ENCODE peak calls at places on chromosome 1, in seven cellular contexts. One of them, this sample, is unnamed.

GRCh38 chr1:198449727-198450433 is 90.6 kb downstream of the ATP6V1G3 start:
- DNase-seq in kidney: no peak
- DNase-seq in Peyer's patch: no peak
- DNase-seq in CD8-positive, alpha-beta T cell: no peak
- DNase-seq in cardiac muscle cell: peak
- DNase-seq in tibial nerve: no peak
- DNase-seq in psoas muscle: no peak
- DNase-seq in this sample: peak

GRCh38 chr1:97262842-97263241 is 541.3 kb downstream of the PTBP2 start:
- DNase-seq in CD8-positive, alpha-beta T cell: no peak
- DNase-seq in kidney: no peak
- DNase-seq in Peyer's patch: no peak
- DNase-seq in tibial nerve: no peak
- DNase-seq in cardiac muscle cell: no peak
- DNase-seq in psoas muscle: no peak
- DNase-seq in this sample: no peak

GRCh38 chr1:180515857-180516388 is 13.5 kb upstream of the ACBD6 start:
- DNase-seq in cardiac muscle cell: peak
- DNase-seq in CD8-positive, alpha-beta T cell: peak
- DNase-seq in kidney: no peak
- DNase-seq in tibial nerve: peak
- DNase-seq in Peyer's patch: no peak
- DNase-seq in psoas muscle: peak
- DNase-seq in this sample: peak

GRCh38 chr1:100622966-100623762 is 85.2 kb downstream of the GPR88 start:
- DNase-seq in cardiac muscle cell: peak
- DNase-seq in Peyer's patch: no peak
- DNase-seq in CD8-positive, alpha-beta T cell: no peak
- DNase-seq in kidney: no peak
- DNase-seq in psoas muscle: no peak
- DNase-seq in tibial nerve: no peak
- DNase-seq in this sample: no peak

GRCh38 chr1:32881871-32882850 is 4.1 kb upstream of the HPCA start:
- DNase-seq in cardiac muscle cell: no peak
- DNase-seq in kidney: no peak
- DNase-seq in tibial nerve: no peak
- DNase-seq in Peyer's patch: peak
- DNase-seq in psoas muscle: peak
- DNase-seq in CD8-positive, alpha-beta T cell: no peak
- DNase-seq in this sample: no peak

GRCh38 chr1:170063109-170063826 is 11.2 kb downstream of the KIFAP3 start:
- DNase-seq in cardiac muscle cell: no peak
- DNase-seq in kidney: no peak
- DNase-seq in tibial nerve: no peak
- DNase-seq in CD8-positive, alpha-beta T cell: no peak
- DNase-seq in Peyer's patch: no peak
- DNase-seq in psoas muscle: no peak
- DNase-seq in this sample: peak

GRCh38 chr1:6464514-6464836 is 1.5 kb downstream of the TNFRSF25 start:
- DNase-seq in Peyer's patch: peak
- DNase-seq in tibial nerve: no peak
- DNase-seq in cardiac muscle cell: no peak
- DNase-seq in CD8-positive, alpha-beta T cell: no peak
- DNase-seq in kidney: peak
- DNase-seq in psoas muscle: no peak
- DNase-seq in this sample: no peak

GRCh38 chr1:201970334-201971159 is 11.9 kb upstream of the RNPEP start:
- DNase-seq in psoas muscle: no peak
- DNase-seq in tibial nerve: no peak
- DNase-seq in cardiac muscle cell: peak
- DNase-seq in kidney: no peak
- DNase-seq in CD8-positive, alpha-beta T cell: no peak
- DNase-seq in Peyer's patch: no peak
- DNase-seq in this sample: no peak

GRCh38 chr1:220300442-220301121 is 28.3 kb upstream of the RAB3GAP2 start:
- DNase-seq in kidney: no peak
- DNase-seq in psoas muscle: peak
- DNase-seq in cardiac muscle cell: peak
- DNase-seq in tibial nerve: peak
- DNase-seq in Peyer's patch: no peak
- DNase-seq in CD8-positive, alpha-beta T cell: no peak
- DNase-seq in this sample: peak

GRCh38 chr1:232368821-232369321 is 261.1 kb downstream of the SIPA1L2 start:
- DNase-seq in CD8-positive, alpha-beta T cell: no peak
- DNase-seq in psoas muscle: no peak
- DNase-seq in cardiac muscle cell: no peak
- DNase-seq in kidney: no peak
- DNase-seq in Peyer's patch: no peak
- DNase-seq in tibial nerve: no peak
- DNase-seq in this sample: no peak

GRCh38 chr1:78682527-78682926 is 32.9 kb downstream of the IFI44 start:
- DNase-seq in Peyer's patch: no peak
- DNase-seq in kidney: no peak
- DNase-seq in tibial nerve: no peak
- DNase-seq in cardiac muscle cell: no peak
- DNase-seq in CD8-positive, alpha-beta T cell: no peak
- DNase-seq in psoas muscle: no peak
- DNase-seq in this sample: no peak

GRCh38 chr1:9778905-9779304 is 44.9 kb downstream of the CLSTN1 start:
- DNase-seq in CD8-positive, alpha-beta T cell: no peak
- DNase-seq in psoas muscle: no peak
- DNase-seq in cardiac muscle cell: no peak
- DNase-seq in Peyer's patch: no peak
- DNase-seq in kidney: no peak
- DNase-seq in tibial nerve: no peak
- DNase-seq in this sample: no peak

GRCh38 chr1:180926164-180926981 is 13.7 kb downstream of the KIAA1614 start:
- DNase-seq in cardiac muscle cell: peak
- DNase-seq in kidney: peak
- DNase-seq in tibial nerve: no peak
- DNase-seq in psoas muscle: peak
- DNase-seq in Peyer's patch: no peak
- DNase-seq in CD8-positive, alpha-beta T cell: no peak
- DNase-seq in this sample: no peak

GRCh38 chr1:91803133-91803532 is 82.8 kb downstream of the TGFBR3 start:
- DNase-seq in kidney: no peak
- DNase-seq in cardiac muscle cell: peak
- DNase-seq in CD8-positive, alpha-beta T cell: no peak
- DNase-seq in psoas muscle: peak
- DNase-seq in tibial nerve: no peak
- DNase-seq in Peyer's patch: no peak
- DNase-seq in this sample: no peak

GRCh38 chr1:41766546-41766945 is 152.2 kb downstream of the HIVEP3 start:
- DNase-seq in CD8-positive, alpha-beta T cell: no peak
- DNase-seq in kidney: no peak
- DNase-seq in tibial nerve: no peak
- DNase-seq in cardiac muscle cell: no peak
- DNase-seq in Peyer's patch: no peak
- DNase-seq in psoas muscle: no peak
- DNase-seq in this sample: no peak

GRCh38 chr1:107963601-107964396 is 1.2 kb downstream of the VAV3 start:
- DNase-seq in Peyer's patch: peak
- DNase-seq in psoas muscle: peak
- DNase-seq in kidney: peak
- DNase-seq in cardiac muscle cell: peak
- DNase-seq in tibial nerve: no peak
- DNase-seq in CD8-positive, alpha-beta T cell: peak
- DNase-seq in this sample: peak

GRCh38 chr1:3673381-3674099 is 21.2 kb downstream of the TP73 start:
- DNase-seq in kidney: peak
- DNase-seq in Peyer's patch: no peak
- DNase-seq in psoas muscle: no peak
- DNase-seq in CD8-positive, alpha-beta T cell: no peak
- DNase-seq in tibial nerve: no peak
- DNase-seq in cardiac muscle cell: no peak
- DNase-seq in this sample: no peak

GRCh38 chr1:39129514-39129913 is 75.0 kb upstream of the MACF1 start:
- DNase-seq in tibial nerve: no peak
- DNase-seq in Peyer's patch: no peak
- DNase-seq in kidney: no peak
- DNase-seq in psoas muscle: no peak
- DNase-seq in cardiac muscle cell: peak
- DNase-seq in CD8-positive, alpha-beta T cell: no peak
- DNase-seq in this sample: no peak

GRCh38 chr1:180267211-180267561 is 37.1 kb downstream of the LHX4 start:
- DNase-seq in cardiac muscle cell: no peak
- DNase-seq in kidney: no peak
- DNase-seq in tibial nerve: no peak
- DNase-seq in CD8-positive, alpha-beta T cell: no peak
- DNase-seq in Peyer's patch: no peak
- DNase-seq in psoas muscle: no peak
- DNase-seq in this sample: no peak

GRCh38 chr1:84763912-84764675 is 73.8 kb upstream of the SSX2IP start:
- DNase-seq in CD8-positive, alpha-beta T cell: no peak
- DNase-seq in cardiac muscle cell: no peak
- DNase-seq in tibial nerve: no peak
- DNase-seq in Peyer's patch: no peak
- DNase-seq in kidney: peak
- DNase-seq in psoas muscle: no peak
- DNase-seq in this sample: no peak

GRCh38 chr1:171221665-171222591 is 26.4 kb upstream of the FMO1 start:
- DNase-seq in kidney: peak
- DNase-seq in psoas muscle: no peak
- DNase-seq in CD8-positive, alpha-beta T cell: no peak
- DNase-seq in Peyer's patch: no peak
- DNase-seq in tibial nerve: no peak
- DNase-seq in cardiac muscle cell: peak
- DNase-seq in this sample: no peak

GRCh38 chr1:2148691-2149090 is 45.9 kb downstream of the FAAP20 start:
- DNase-seq in Peyer's patch: no peak
- DNase-seq in tibial nerve: no peak
- DNase-seq in CD8-positive, alpha-beta T cell: peak
- DNase-seq in psoas muscle: no peak
- DNase-seq in kidney: no peak
- DNase-seq in cardiac muscle cell: no peak
- DNase-seq in this sample: no peak

GRCh38 chr1:50426108-50426700 is 3.0 kb upstream of the DMRTA2 start:
- DNase-seq in cardiac muscle cell: no peak
- DNase-seq in kidney: no peak
- DNase-seq in tibial nerve: no peak
- DNase-seq in CD8-positive, alpha-beta T cell: no peak
- DNase-seq in psoas muscle: no peak
- DNase-seq in Peyer's patch: no peak
- DNase-seq in this sample: no peak

GRCh38 chr1:222974496-222974895 is 159.7 kb downstream of the DISP1 start:
- DNase-seq in kidney: no peak
- DNase-seq in CD8-positive, alpha-beta T cell: no peak
- DNase-seq in tibial nerve: no peak
- DNase-seq in psoas muscle: no peak
- DNase-seq in cardiac muscle cell: peak
- DNase-seq in Peyer's patch: no peak
- DNase-seq in this sample: no peak

GRCh38 chr1:17441993-17442357 is 2.5 kb upstream of the RCC2 start:
- DNase-seq in cardiac muscle cell: no peak
- DNase-seq in psoas muscle: no peak
- DNase-seq in Peyer's patch: no peak
- DNase-seq in CD8-positive, alpha-beta T cell: no peak
- DNase-seq in kidney: no peak
- DNase-seq in tibial nerve: no peak
- DNase-seq in this sample: no peak

GRCh38 chr1:159896086-159896930 is 3.7 kb downstream of the CFAP45 start:
- DNase-seq in psoas muscle: no peak
- DNase-seq in cardiac muscle cell: no peak
- DNase-seq in kidney: no peak
- DNase-seq in tibial nerve: no peak
- DNase-seq in Peyer's patch: no peak
- DNase-seq in CD8-positive, alpha-beta T cell: no peak
- DNase-seq in this sample: no peak
- H3K27ac ChIP-seq in psoas muscle: no peak
- H3K27ac ChIP-seq in cardiac muscle cell: no peak
- H3K27ac ChIP-seq in kidney: no peak
- H3K27ac ChIP-seq in tibial nerve: no peak
- H3K27ac ChIP-seq in Peyer's patch: no peak
- H3K27ac ChIP-seq in CD8-positive, alpha-beta T cell: no peak
- H3K27ac ChIP-seq in this sample: no peak

DNA sequence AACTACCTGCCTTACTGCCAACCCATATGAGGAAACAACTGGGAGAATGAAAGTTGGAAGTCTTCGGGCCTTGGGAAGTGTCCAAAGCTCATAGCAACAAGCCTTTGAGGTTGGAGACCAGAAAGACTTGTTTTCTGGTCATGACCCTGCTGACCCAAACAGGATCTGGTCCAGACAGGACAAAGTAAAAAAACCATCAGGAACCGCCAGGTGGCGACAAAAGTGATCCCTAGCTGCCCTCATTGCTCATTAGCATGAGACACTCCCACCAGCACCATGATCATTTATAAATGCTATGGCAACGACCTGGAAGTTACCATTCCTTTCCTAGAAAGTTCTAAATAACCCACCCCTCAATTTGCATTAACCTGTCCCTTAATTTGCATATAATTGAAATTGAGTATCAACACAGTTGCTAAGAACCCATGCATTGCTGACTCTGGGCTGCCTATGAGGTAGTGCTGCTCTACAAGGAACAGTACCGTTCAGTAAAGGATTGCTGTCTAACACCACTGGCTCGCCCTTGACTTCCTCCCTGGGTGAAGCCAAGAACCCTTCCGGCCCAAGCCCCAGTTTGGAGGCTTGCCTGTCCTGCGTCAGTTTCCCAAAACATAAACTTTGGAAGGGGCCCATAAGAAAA is 89.0 kb downstream of the URB2 start:
- DNase-seq in CD8-positive, alpha-beta T cell: no peak
- DNase-seq in psoas muscle: no peak
- DNase-seq in cardiac muscle cell: peak
- DNase-seq in Peyer's patch: no peak
- DNase-seq in tibial nerve: no peak
- DNase-seq in kidney: no peak
- DNase-seq in this sample: peak
- TF ChIP-seq CTCF in CD8-positive, alpha-beta T cell: peak
- TF ChIP-seq CTCF in psoas muscle: no peak
- TF ChIP-seq CTCF in cardiac muscle cell: peak
- TF ChIP-seq CTCF in Peyer's patch: no peak
- TF ChIP-seq CTCF in tibial nerve: peak
- TF ChIP-seq CTCF in kidney: no peak
- TF ChIP-seq CTCF in this sample: peak

GRCh38 chr1:24978383-24979032 is 48.4 kb upstream of the RUNX3 start:
- DNase-seq in psoas muscle: peak
- DNase-seq in tibial nerve: no peak
- DNase-seq in cardiac muscle cell: no peak
- DNase-seq in Peyer's patch: no peak
- DNase-seq in CD8-positive, alpha-beta T cell: no peak
- DNase-seq in kidney: peak
- DNase-seq in this sample: no peak
- H3K27ac ChIP-seq in psoas muscle: no peak
- H3K27ac ChIP-seq in tibial nerve: no peak
- H3K27ac ChIP-seq in cardiac muscle cell: no peak
- H3K27ac ChIP-seq in Peyer's patch: no peak
- H3K27ac ChIP-seq in CD8-positive, alpha-beta T cell: no peak
- H3K27ac ChIP-seq in kidney: no peak
- H3K27ac ChIP-seq in this sample: no peak

DNA sequence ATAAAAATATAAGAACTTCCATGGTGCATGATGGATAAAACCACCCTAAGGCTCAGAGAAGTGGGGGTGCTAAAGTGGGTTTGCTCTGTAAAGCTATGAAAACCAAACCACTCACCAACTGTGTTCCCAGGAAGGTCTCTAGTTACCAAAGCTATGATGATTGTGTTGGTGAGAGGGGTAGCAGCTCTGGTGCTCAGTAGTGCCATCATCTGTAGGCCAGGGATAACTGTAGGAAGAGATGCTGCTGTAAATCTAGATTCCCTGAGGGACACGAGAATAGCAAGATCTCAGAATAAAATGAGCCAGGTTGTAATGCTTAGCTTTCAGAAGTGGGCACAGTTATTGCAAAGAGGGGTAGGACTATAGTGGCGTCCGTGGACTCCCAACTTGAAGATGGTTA is 124.5 kb downstream of the GREM2 start:
- DNase-seq in tibial nerve: no peak
- DNase-seq in CD8-positive, alpha-beta T cell: no peak
- DNase-seq in Peyer's patch: no peak
- DNase-seq in kidney: no peak
- DNase-seq in cardiac muscle cell: no peak
- DNase-seq in psoas muscle: no peak
- DNase-seq in this sample: no peak
- TF ChIP-seq CTCF in tibial nerve: no peak
- TF ChIP-seq CTCF in CD8-positive, alpha-beta T cell: no peak
- TF ChIP-seq CTCF in Peyer's patch: no peak
- TF ChIP-seq CTCF in kidney: no peak
- TF ChIP-seq CTCF in cardiac muscle cell: no peak
- TF ChIP-seq CTCF in psoas muscle: no peak
- TF ChIP-seq CTCF in this sample: no peak

This sample was measured in RWPE1.